ENCODE peak calls at places on chromosomes 1 and 21, in five cellular contexts. One of them, this sample, is unnamed.

GRCh38 chr1:117895482-117896114 is 33.8 kb downstream of the GDAP2 start:
- DNase-seq in astrocyte: peak; percentile 74
- DNase-seq in T-helper 17 cell: peak; percentile 11
- DNase-seq in Calu3: peak; percentile 65
- DNase-seq in NCI-H1417: peak; percentile 81
- DNase-seq in this sample: peak; percentile 4

GRCh38 chr1:238161955-238162354 is 271.2 kb upstream of the ZP4 start:
- DNase-seq in astrocyte: no peak
- DNase-seq in T-helper 17 cell: no peak
- DNase-seq in Calu3: no peak
- DNase-seq in NCI-H1417: no peak
- DNase-seq in this sample: no peak

GRCh38 chr1:41695118-41695517 is 210.6 kb upstream of the EDN2 start:
- DNase-seq in astrocyte: no peak
- DNase-seq in T-helper 17 cell: no peak
- DNase-seq in Calu3: no peak
- DNase-seq in NCI-H1417: no peak
- DNase-seq in this sample: no peak

GRCh38 chr1:218933526-218933925 is 240.2 kb upstream of the LYPLAL1 start:
- DNase-seq in astrocyte: no peak
- DNase-seq in T-helper 17 cell: no peak
- DNase-seq in Calu3: no peak
- DNase-seq in NCI-H1417: no peak
- DNase-seq in this sample: no peak

GRCh38 chr1:205122489-205122882 is 708 bp upstream of the RBBP5 start:
- DNase-seq in astrocyte: no peak
- DNase-seq in T-helper 17 cell: no peak
- DNase-seq in Calu3: no peak
- DNase-seq in NCI-H1417: no peak
- DNase-seq in this sample: no peak

GRCh38 chr1:39080884-39081265 is 54.7 kb downstream of the NDUFS5 start:
- DNase-seq in astrocyte: no peak
- DNase-seq in T-helper 17 cell: no peak
- DNase-seq in Calu3: no peak
- DNase-seq in NCI-H1417: no peak
- DNase-seq in this sample: no peak

GRCh38 chr1:226664413-226665101 is 74.5 kb downstream of the ITPKB start:
- DNase-seq in astrocyte: peak; percentile 93
- DNase-seq in T-helper 17 cell: no peak
- DNase-seq in Calu3: no peak
- DNase-seq in NCI-H1417: no peak
- DNase-seq in this sample: no peak

GRCh38 chr1:151540982-151541377 is 871 bp downstream of the TUFT1 start:
- DNase-seq in astrocyte: no peak
- DNase-seq in T-helper 17 cell: no peak
- DNase-seq in Calu3: peak; percentile 28
- DNase-seq in NCI-H1417: peak; percentile 48
- DNase-seq in this sample: no peak

GRCh38 chr1:100219457-100219856 is 30.2 kb downstream of the DBT start:
- DNase-seq in astrocyte: no peak
- DNase-seq in T-helper 17 cell: no peak
- DNase-seq in Calu3: no peak
- DNase-seq in NCI-H1417: no peak
- DNase-seq in this sample: no peak

GRCh38 chr21:20882462-20883415 is 115.5 kb upstream of the NCAM2 start:
- DNase-seq in astrocyte: no peak
- DNase-seq in T-helper 17 cell: no peak
- DNase-seq in Calu3: peak; percentile 3
- DNase-seq in NCI-H1417: peak; percentile 72
- DNase-seq in this sample: no peak

GRCh38 chr1:183022202-183023145 is 746 bp upstream of the LAMC1 start:
- DNase-seq in astrocyte: peak; percentile 95
- DNase-seq in T-helper 17 cell: no peak
- DNase-seq in Calu3: peak; percentile 74
- DNase-seq in NCI-H1417: peak; percentile 38
- DNase-seq in this sample: no peak

GRCh38 chr1:29599071-29599470 is 362.7 kb downstream of the PTPRU start:
- DNase-seq in astrocyte: no peak
- DNase-seq in T-helper 17 cell: no peak
- DNase-seq in Calu3: no peak
- DNase-seq in NCI-H1417: no peak
- DNase-seq in this sample: no peak

GRCh38 chr21:19908386-19908785 is 1089.8 kb upstream of the NCAM2 start:
- DNase-seq in astrocyte: no peak
- DNase-seq in T-helper 17 cell: no peak
- DNase-seq in Calu3: no peak
- DNase-seq in NCI-H1417: no peak
- DNase-seq in this sample: no peak

This sample was measured in NCI-H1436.